ENCODE peak calls at places on chromosomes 2 and 18, in six cellular contexts. B is body of pancreas; Z is Right ventricle myocardium superior; C is hypothalamus; Y is stimulated activated CD4-positive, alpha-beta T cell treated with anti-CD3 and anti-CD28 coated beads, Interleukin-12 subunit alpha, Interleukin-12 subunit beta, amount 100 ng/mL, for 4 hours; N is GM04504. T is an unnamed sample.

GRCh38 chr2:88874063-88874657 is 182.7 kb downstream of the RPIA start:
- DNase-seq in N (peak), Z (no peak), C (no peak), Y (peak), B (peak), T (no peak)

GRCh38 chr2:178756843-178757242 is 50.4 kb downstream of the TTN start:
- DNase-seq in Y (no peak), Z (no peak), C (no peak), B (no peak), N (peak), T (no peak)

GRCh38 chr2:70431948-70432347 is 121.7 kb downstream of the TGFA start:
- DNase-seq in N (no peak), Z (no peak), C (no peak), Y (no peak), B (no peak), T (no peak)

GRCh38 chr18:34467059-34467458 is 242.3 kb upstream of the NOL4 start:
- DNase-seq in B (no peak), N (no peak), C (no peak), Z (no peak), Y (no peak), T (no peak)

GRCh38 chr2:29066989-29067605 is 7.2 kb downstream of the PCARE start:
- DNase-seq in N (no peak), B (peak), C (no peak), Y (no peak), Z (no peak), T (no peak)

GRCh38 chr2:108612514-108613183 is 78.4 kb downstream of the LIMS1 start:
- DNase-seq in N (no peak), B (no peak), C (no peak), Z (no peak), Y (peak), T (no peak)

GRCh38 chr2:20453087-20453486 is 6.2 kb downstream of the RHOB start:
- DNase-seq in B (peak), N (no peak), Z (no peak), Y (no peak), C (no peak), T (peak)

GRCh38 chr2:172484706-172485105 is 57.3 kb downstream of the ITGA6 start:
- DNase-seq in B (no peak), Z (no peak), C (no peak), N (no peak), Y (no peak), T (no peak)

GRCh38 chr18:25275414-25276001 is 76.5 kb downstream of the ZNF521 start:
- DNase-seq in N (no peak), Z (peak), C (no peak), Y (no peak), B (no peak), T (no peak)

GRCh38 chr2:108998911-108999310 is 9.9 kb upstream of the EDAR start:
- DNase-seq in Y (no peak), Z (no peak), N (no peak), B (no peak), C (no peak), T (no peak)

GRCh38 chr18:74264303-74265020 is 27.3 kb downstream of the CYB5A start:
- DNase-seq in B (no peak), Z (no peak), Y (no peak), N (no peak), C (no peak), T (no peak)

GRCh38 chr18:24231773-24232735 is 93.2 kb downstream of the CABYR start:
- DNase-seq in Z (no peak), C (no peak), Y (no peak), B (no peak), N (peak), T (no peak)

GRCh38 chr2:220192994-220193753 is 565.7 kb downstream of the SLC4A3 start:
- DNase-seq in Z (no peak), N (no peak), Y (no peak), B (no peak), C (no peak), T (no peak)

GRCh38 chr2:234425923-234426603 is 70.8 kb downstream of the ARL4C start:
- DNase-seq in Z (no peak), C (no peak), Y (no peak), N (no peak), B (no peak), T (no peak)

GRCh38 chr2:178187861-178188260 is 6.5 kb upstream of the OSBPL6 start:
- DNase-seq in N (no peak), C (no peak), Y (no peak), Z (no peak), B (no peak), T (no peak)

T was measured in left lobe of liver.